ENCODE peak calls at places on chromosomes 13 and 19, in eight cellular contexts. D is substantia nigra, O is glutamatergic neuron, J is tibial nerve, G is neural crest cell, S is GM19239, U is LHCN-M2, T is H54. V is an unnamed sample.

GRCh38 chr13:36344173-36344572 is 2.0 kb downstream of the SPART start:
- DNase-seq in T (no peak), S (no peak), G (no peak), U (peak), J (no peak), O (no peak), D (no peak), V (peak)

GRCh38 chr19:1400281-1401137 is 833 bp downstream of the GAMT start:
- DNase-seq in S (no peak), J (no peak), O (peak), G (no peak), T (no peak), U (peak), D (no peak), V (no peak)

GRCh38 chr19:4278460-4278901 is 585 bp upstream of the SHD start:
- DNase-seq in T (no peak), J (no peak), U (peak), G (no peak), S (no peak), D (no peak), O (peak), V (no peak)

GRCh38 chr19:13884726-13885591 is 8.0 kb downstream of the NANOS3 start:
- DNase-seq in D (no peak), U (no peak), S (no peak), G (no peak), T (no peak), O (no peak), J (no peak), V (no peak)

GRCh38 chr19:45995715-45996385 is 583 bp downstream of the CCDC61 start:
- DNase-seq in G (no peak), U (no peak), T (no peak), J (no peak), S (no peak), D (no peak), O (no peak), V (no peak)

GRCh38 chr19:3625996-3626472 is 556 bp downstream of the CACTIN start:
- DNase-seq in D (no peak), T (no peak), J (no peak), U (no peak), S (no peak), G (no peak), O (no peak), V (peak)

GRCh38 chr13:56752630-56753029 is 388.1 kb upstream of the PRR20A start:
- DNase-seq in D (no peak), O (no peak), U (no peak), S (no peak), J (no peak), T (no peak), G (no peak), V (no peak)

GRCh38 chr19:35502751-35503150 is 10.7 kb downstream of the DMKN start:
- DNase-seq in S (no peak), T (no peak), G (no peak), D (no peak), O (no peak), U (no peak), J (no peak), V (no peak)

GRCh38 chr19:49908480-49909420 is 12.1 kb upstream of the IL4I1 start:
- DNase-seq in T (no peak), D (no peak), J (no peak), S (no peak), G (no peak), O (no peak), U (no peak), V (no peak)

V was measured in M059J.